ENCODE peak calls at places on chromosomes 2 and 18, in six cellular contexts. L is stimulated activated CD8-positive, alpha-beta memory T cell treated with anti-CD3 and anti-CD28 coated beads, Interleukin-7, amount 100 ng/mL, for 24 hours; C is HAP-1; N is cerebellum; Y is activated CD4-positive, alpha-beta T cell treated with anti-CD3 and anti-CD28 coated beads, Interleukin-2, amount 50 U/mL, for 1 hour; W is NCI-H526 treated with DMSO at 0.1 percent for 48 hours. O is an unnamed sample.

GRCh38 chr18:63161728-63162195 is 157.8 kb downstream of the BCL2 start:
- DNase-seq in Y (peak), N (no peak), W (no peak), L (peak), C (no peak), O (no peak)

GRCh38 chr2:220147186-220147585 is 519.8 kb downstream of the SLC4A3 start:
- DNase-seq in N (no peak), L (no peak), W (no peak), Y (no peak), C (no peak), O (no peak)

GRCh38 chr2:83069724-83070123 is 1389.4 kb downstream of the SUCLG1 start:
- DNase-seq in Y (no peak), W (no peak), N (no peak), L (no peak), C (peak), O (no peak)

GRCh38 chr2:24438106-24438505 is 52.9 kb upstream of the NCOA1 start:
- DNase-seq in L (no peak), Y (no peak), C (no peak), N (no peak), W (no peak), O (no peak)

GRCh38 chr2:109381327-109381820 is 232.4 kb downstream of the SEPTIN10 start:
- DNase-seq in W (no peak), L (no peak), C (no peak), Y (no peak), N (no peak), O (no peak)

GRCh38 chr2:33236457-33236856 is 240.0 kb upstream of the RASGRP3 start:
- DNase-seq in N (no peak), C (no peak), L (no peak), Y (no peak), W (no peak), O (no peak)

GRCh38 chr18:80023173-80023572 is 11.1 kb upstream of the RBFA start:
- DNase-seq in W (no peak), L (no peak), N (no peak), Y (no peak), C (no peak), O (no peak)

GRCh38 chr2:123816203-123816602 is 208.9 kb upstream of the CNTNAP5 start:
- DNase-seq in N (no peak), W (no peak), L (no peak), C (no peak), Y (no peak), O (no peak)

GRCh38 chr2:239884875-239885274 is 140.3 kb downstream of the NDUFA10 start:
- DNase-seq in N (no peak), L (no peak), C (no peak), Y (no peak), W (no peak), O (no peak)

GRCh38 chr2:237743561-237744269 is 54.9 kb upstream of the RBM44 start:
- DNase-seq in L (no peak), W (no peak), C (no peak), Y (no peak), N (no peak), O (no peak)

GRCh38 chr2:113602869-113603466 is 24.1 kb upstream of the RABL2A start:
- DNase-seq in L (no peak), Y (no peak), W (no peak), C (no peak), N (no peak), O (no peak)

GRCh38 chr18:26008096-26008495 is 82.3 kb downstream of the SS18 start:
- DNase-seq in N (no peak), W (no peak), Y (no peak), C (no peak), L (no peak), O (no peak)

GRCh38 chr2:64859208-64860161 is 129.7 kb upstream of the SLC1A4 start:
- DNase-seq in Y (no peak), C (peak), L (no peak), N (no peak), W (no peak), O (peak)

GRCh38 chr2:212777020-212777491 is 238.5 kb upstream of the ERBB4 start:
- DNase-seq in Y (no peak), W (peak), N (peak), C (peak), L (no peak), O (peak)

GRCh38 chr18:32956591-32957310 is 183.9 kb upstream of the KLHL14 start:
- DNase-seq in Y (no peak), W (no peak), L (no peak), C (no peak), N (no peak), O (no peak)

GRCh38 chr2:112910219-112910618 is 746 bp upstream of the IL37 start:
- DNase-seq in Y (no peak), C (no peak), N (no peak), L (no peak), W (no peak), O (peak)

GRCh38 chr2:71617266-71617665 is 163.9 kb downstream of the DYSF start:
- DNase-seq in W (no peak), Y (no peak), N (no peak), L (no peak), C (no peak), O (no peak)

GRCh38 chr2:198273670-198274069 is 469.3 kb downstream of the PLCL1 start:
- DNase-seq in L (no peak), N (no peak), W (no peak), C (no peak), Y (no peak), O (no peak)

GRCh38 chr2:23425886-23426283 is 40.9 kb downstream of the KLHL29 start:
- DNase-seq in N (no peak), W (no peak), Y (no peak), C (no peak), L (no peak), O (no peak)

GRCh38 chr2:191150451-191151314 is at the start of gene STAT4:
- DNase-seq in L (peak), Y (peak), N (no peak), C (peak), W (peak), O (peak)

GRCh38 chr2:42001696-42002331 is 46.0 kb upstream of the PKDCC start:
- DNase-seq in Y (no peak), L (no peak), W (no peak), N (no peak), C (no peak), O (no peak)

GRCh38 chr2:55223958-55224760 is 7.9 kb downstream of the CLHC1 start:
- DNase-seq in N (peak), L (no peak), Y (no peak), C (no peak), W (no peak), O (no peak)